ENCODE peak calls at places on chromosome 18, in five cellular contexts. N is PC-9, K is dorsolateral prefrontal cortex, F is AG04449, B is upper lobe of right lung. W is an unnamed sample.

GRCh38 chr18:21735452-21736015 is 5.1 kb upstream of the MIB1 start:
- DNase-seq in N (no peak), K (no peak), F (no peak), B (peak), W (peak)

GRCh38 chr18:47248610-47249343 is 2.7 kb downstream of the SKOR2 start:
- DNase-seq in N (no peak), K (no peak), F (no peak), B (no peak), W (no peak)

GRCh38 chr18:9951022-9951859 is 37.4 kb downstream of the VAPA start:
- DNase-seq in N (peak), K (no peak), F (no peak), B (no peak), W (peak)

GRCh38 chr18:26443853-26444252 is 104.5 kb downstream of the KCTD1 start:
- DNase-seq in N (no peak), K (no peak), F (no peak), B (no peak), W (no peak)

GRCh38 chr18:37698508-37699035 is 133.0 kb upstream of the CELF4 start:
- DNase-seq in N (no peak), K (no peak), F (no peak), B (no peak), W (no peak)

GRCh38 chr18:57603871-57604270 is 17.4 kb upstream of the FECH start:
- DNase-seq in N (no peak), K (no peak), F (no peak), B (no peak), W (no peak)

GRCh38 chr18:51107594-51108305 is 77.7 kb downstream of the SMAD4 start:
- DNase-seq in N (no peak), K (no peak), F (no peak), B (no peak), W (no peak)

GRCh38 chr18:45682181-45682580 is 41.8 kb upstream of the SLC14A1 start:
- DNase-seq in N (no peak), K (no peak), F (no peak), B (no peak), W (no peak)

GRCh38 chr18:62157843-62158242 is 29.0 kb downstream of the PIGN start:
- DNase-seq in N (no peak), K (no peak), F (no peak), B (no peak), W (no peak)

GRCh38 chr18:61865466-61866165 is 27.2 kb downstream of the RNF152 start:
- DNase-seq in N (no peak), K (no peak), F (no peak), B (no peak), W (no peak)

GRCh38 chr18:79933765-79934164 is 17.7 kb downstream of the SLC66A2 start:
- DNase-seq in N (no peak), K (peak), F (peak), B (peak), W (peak)

GRCh38 chr18:79954791-79955190 is 3.3 kb upstream of the SLC66A2 start:
- DNase-seq in N (no peak), K (peak), F (no peak), B (no peak), W (no peak)

GRCh38 chr18:54323970-54324369 is 33.7 kb downstream of the STARD6 start:
- DNase-seq in N (no peak), K (no peak), F (no peak), B (no peak), W (no peak)

GRCh38 chr18:62716679-62717058 is 1.3 kb downstream of the PHLPP1 start:
- DNase-seq in N (no peak), K (no peak), F (no peak), B (peak), W (no peak)

DNA sequence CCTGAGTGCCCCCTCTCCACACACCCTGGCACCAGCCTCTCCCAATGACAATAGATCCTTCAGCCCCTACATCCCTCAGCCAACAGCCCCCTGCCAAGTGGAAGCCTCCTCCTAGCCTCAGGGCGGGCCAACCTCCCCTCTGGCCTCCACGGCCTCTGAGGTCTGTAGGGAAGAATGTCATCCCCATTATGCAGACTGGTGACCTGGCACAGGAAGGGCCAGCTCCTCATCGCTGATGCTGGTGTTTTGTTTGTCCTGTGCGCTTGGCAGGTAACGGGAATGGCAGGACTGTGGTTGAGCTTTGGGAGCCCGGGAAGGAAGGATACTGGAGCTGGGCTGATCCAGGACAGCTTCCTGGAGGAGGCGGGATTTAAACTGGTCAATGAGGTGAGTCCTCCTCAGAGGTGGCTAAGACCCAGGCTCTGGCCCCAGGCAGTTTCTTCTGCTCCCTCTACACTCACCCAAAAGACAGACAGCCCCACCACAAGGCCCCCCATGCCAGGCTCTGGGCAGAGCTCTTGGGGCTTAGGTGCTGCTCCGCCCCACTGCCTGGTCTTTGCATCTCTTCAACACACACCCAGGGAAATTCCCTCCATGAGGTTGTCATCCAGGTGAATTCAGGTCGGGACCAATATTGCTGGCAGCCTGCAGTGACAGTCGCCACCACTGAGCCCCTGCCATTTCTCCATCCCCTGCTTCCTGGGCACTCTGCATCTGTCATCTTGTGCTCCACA is 75.2 kb upstream of the SMAD7 start:
- DNase-seq in N (no peak), K (no peak), F (no peak), B (no peak), W (no peak)
- H3K4me3 ChIP-seq in N (no peak), K (no peak), F (no peak), B (no peak), W (no peak)

DNA sequence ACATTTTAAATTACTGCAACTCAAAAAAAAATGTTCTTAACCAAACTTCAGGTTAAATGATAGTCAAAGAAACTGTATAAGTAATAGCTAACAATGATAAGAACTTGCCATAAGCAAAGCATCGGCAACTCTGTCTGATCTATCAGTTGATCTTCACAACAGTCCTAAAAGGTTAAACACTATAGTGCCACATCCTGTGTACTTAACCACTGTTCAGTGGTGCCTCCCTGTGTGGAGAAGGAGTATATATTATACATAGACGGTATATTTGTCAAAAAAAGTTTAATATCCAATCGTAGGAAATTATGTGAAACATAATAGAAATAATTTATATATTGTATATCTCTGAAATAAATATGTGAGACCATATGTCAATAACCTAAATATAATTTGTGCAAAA is 13.0 kb downstream of the DTNA start:
- DNase-seq in N (no peak), K (no peak), F (no peak), B (no peak), W (no peak)
- TF ChIP-seq CTCF in N (no peak), K (no peak), F (no peak), B (no peak), W (no peak)

DNA sequence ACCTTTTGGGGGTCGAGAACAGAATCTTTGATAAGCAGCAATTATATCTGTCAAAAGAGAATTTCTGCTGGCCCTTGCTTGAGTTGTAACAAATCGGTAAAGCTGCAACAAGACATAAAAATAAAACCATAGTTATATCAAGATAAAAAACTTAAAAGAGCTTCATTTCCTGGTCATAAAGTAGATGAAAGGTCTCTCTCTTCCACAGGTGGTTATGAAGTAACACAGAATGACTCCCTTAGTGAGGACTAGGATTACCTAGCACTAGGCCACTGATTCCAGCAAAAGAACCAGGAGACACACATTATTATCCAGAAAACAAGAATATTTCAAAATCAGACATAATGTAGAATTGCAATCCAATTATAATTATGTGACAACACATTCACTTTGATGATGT is 5.4 kb downstream of the AFG3L2 start:
- DNase-seq in N (no peak), K (no peak), F (no peak), B (no peak), W (no peak)
- H3K4me3 ChIP-seq in N (no peak), K (no peak), F (no peak), B (no peak), W (no peak)

GRCh38 chr18:28108801-28109200 is 68.1 kb downstream of the CDH2 start:
- DNase-seq in N (no peak), K (no peak), F (no peak), B (no peak), W (no peak)
- TF ChIP-seq CTCF in N (no peak), K (no peak), F (no peak), B (no peak), W (no peak)

DNA sequence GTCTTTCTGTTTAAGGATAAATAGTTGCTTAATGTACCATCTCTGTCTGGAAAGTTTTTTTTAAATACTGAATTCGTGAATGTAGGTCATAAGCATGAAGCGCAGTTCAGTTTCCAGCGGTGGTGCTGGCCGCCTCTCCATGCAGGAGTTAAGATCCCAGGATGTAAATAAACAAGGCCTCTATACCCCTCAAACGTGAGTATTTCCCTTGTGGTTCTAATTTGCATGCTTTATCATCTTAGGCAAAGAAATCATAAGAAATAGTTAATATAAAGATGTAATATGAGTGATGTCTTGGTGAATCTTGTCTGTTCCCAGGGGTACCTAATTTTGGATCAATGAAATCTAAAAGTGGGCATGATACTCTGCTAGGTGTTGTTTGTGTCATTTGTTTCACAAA is 1.5 kb downstream of the NDC80 start:
- DNase-seq in N (no peak), K (no peak), F (no peak), B (no peak), W (no peak)
- H3K4me3 ChIP-seq in N (peak), K (no peak), F (peak), B (no peak), W (peak)

GRCh38 chr18:30650499-30650898 is 392.0 kb downstream of the DSC3 start:
- DNase-seq in N (no peak), K (no peak), F (no peak), B (no peak), W (no peak)

GRCh38 chr18:30658306-30658705 is 384.2 kb downstream of the DSC3 start:
- DNase-seq in N (no peak), K (no peak), F (no peak), B (no peak), W (no peak)

DNA sequence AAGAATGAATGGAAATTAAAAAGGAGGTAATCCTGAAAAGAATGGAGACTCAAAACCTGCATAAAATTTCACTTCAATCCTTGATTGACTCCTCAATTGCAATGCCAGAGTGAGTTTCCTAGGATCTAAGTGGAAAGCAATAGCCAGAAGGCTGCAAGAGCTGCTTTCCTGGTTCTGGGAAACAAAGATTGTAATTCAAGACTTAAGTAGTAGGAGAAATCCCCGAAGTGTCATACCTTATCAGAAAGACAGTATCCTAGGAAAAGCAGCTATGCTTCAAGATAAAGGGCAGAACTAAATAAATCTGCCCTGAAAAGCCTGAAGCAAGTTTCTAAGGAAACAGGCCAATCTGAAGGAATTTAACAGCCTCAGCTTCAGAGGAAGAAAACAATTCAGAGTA is 390.2 kb downstream of the DSC3 start:
- DNase-seq in N (no peak), K (no peak), F (no peak), B (no peak), W (no peak)
- TF ChIP-seq CTCF in N (no peak), K (no peak), F (no peak), B (no peak), W (no peak)

DNA sequence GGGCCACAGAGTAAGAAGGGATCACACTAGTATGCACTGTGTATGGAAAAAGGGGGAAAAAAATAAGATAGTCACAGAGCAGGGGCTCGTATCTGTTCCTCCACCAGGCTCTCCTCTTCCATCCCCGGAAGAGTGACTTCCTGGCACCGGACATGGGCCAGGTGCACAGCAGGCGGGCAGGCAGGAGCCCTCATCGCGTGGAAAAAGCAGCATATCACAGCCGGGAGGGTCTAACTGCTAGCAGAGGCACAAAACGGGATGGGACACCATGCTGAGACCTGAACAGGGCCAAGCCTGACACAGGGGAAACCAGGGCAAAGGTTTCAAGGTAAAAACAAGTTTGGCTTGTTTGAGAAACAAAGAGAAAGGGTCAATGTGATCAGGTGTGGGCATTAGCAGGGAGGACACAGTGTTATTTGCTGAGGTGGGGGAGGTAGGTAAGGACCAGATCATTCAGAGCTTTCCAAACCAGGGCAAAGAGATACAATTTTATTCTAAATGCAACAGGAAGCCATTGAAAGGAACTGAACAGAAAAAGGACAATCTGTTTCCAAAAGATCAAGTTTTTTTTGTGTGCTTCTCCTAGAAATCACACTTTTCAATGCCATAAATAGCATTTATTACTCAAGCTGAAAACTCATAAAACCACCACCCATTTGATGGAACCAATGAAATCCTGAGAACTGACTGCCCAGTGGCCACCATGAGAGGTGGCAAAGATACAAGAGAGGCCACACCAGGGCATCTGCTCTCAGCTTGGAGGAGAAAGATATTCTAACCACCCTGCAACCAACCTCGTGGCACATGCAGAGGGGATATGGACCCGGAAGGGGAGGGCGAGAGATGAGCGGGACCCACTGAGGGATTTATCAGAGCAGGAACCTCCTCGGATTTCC is 9.2 kb downstream of the CYB5A start:
- DNase-seq in N (peak), K (no peak), F (no peak), B (no peak), W (no peak)
- H3K4me3 ChIP-seq in N (peak), K (no peak), F (no peak), B (no peak), W (no peak)

GRCh38 chr18:71398530-71398929 is 1109.7 kb downstream of the SOCS6 start:
- DNase-seq in N (no peak), K (peak), F (no peak), B (no peak), W (no peak)
- TF ChIP-seq CTCF in N (peak), K (peak), F (no peak), B (no peak), W (no peak)